ENCODE peak calls at places on chromosomes 6 and 20, in seven cellular contexts. One of them, this sample, is unnamed.

GRCh38 chr6:145699462-145699861 is 35.9 kb downstream of the EPM2A start:
- DNase-seq in HS-5: peak; percentile 74
- DNase-seq in mammary epithelial cell: peak; percentile 60
- DNase-seq in NCI-H510A treated with DMSO at 0.1 percent for 48 hours: no peak
- DNase-seq in A549: peak; percentile 9
- DNase-seq in small intestine: no peak
- DNase-seq in HCEC 1CT: peak; percentile 94
- DNase-seq in this sample: peak; percentile 87

GRCh38 chr6:70389261-70389660 is 24.0 kb upstream of the FAM135A start:
- DNase-seq in HS-5: no peak
- DNase-seq in mammary epithelial cell: no peak
- DNase-seq in NCI-H510A treated with DMSO at 0.1 percent for 48 hours: no peak
- DNase-seq in A549: no peak
- DNase-seq in small intestine: no peak
- DNase-seq in HCEC 1CT: no peak
- DNase-seq in this sample: no peak

GRCh38 chr6:99185525-99185924 is 163.9 kb downstream of the FAXC start:
- DNase-seq in HS-5: no peak
- DNase-seq in mammary epithelial cell: no peak
- DNase-seq in NCI-H510A treated with DMSO at 0.1 percent for 48 hours: no peak
- DNase-seq in A549: no peak
- DNase-seq in small intestine: no peak
- DNase-seq in HCEC 1CT: no peak
- DNase-seq in this sample: no peak

GRCh38 chr20:24892931-24893330 is 56.1 kb upstream of the CST7 start:
- DNase-seq in HS-5: no peak
- DNase-seq in mammary epithelial cell: no peak
- DNase-seq in NCI-H510A treated with DMSO at 0.1 percent for 48 hours: no peak
- DNase-seq in A549: no peak
- DNase-seq in small intestine: no peak
- DNase-seq in HCEC 1CT: no peak
- DNase-seq in this sample: no peak

GRCh38 chr20:42430059-42430458 is 759.6 kb downstream of the PTPRT start:
- DNase-seq in HS-5: no peak
- DNase-seq in mammary epithelial cell: no peak
- DNase-seq in NCI-H510A treated with DMSO at 0.1 percent for 48 hours: no peak
- DNase-seq in A549: no peak
- DNase-seq in small intestine: no peak
- DNase-seq in HCEC 1CT: no peak
- DNase-seq in this sample: no peak

GRCh38 chr6:362924-363249 is 28.7 kb upstream of the IRF4 start:
- DNase-seq in HS-5: no peak
- DNase-seq in mammary epithelial cell: no peak
- DNase-seq in NCI-H510A treated with DMSO at 0.1 percent for 48 hours: no peak
- DNase-seq in A549: no peak
- DNase-seq in small intestine: no peak
- DNase-seq in HCEC 1CT: no peak
- DNase-seq in this sample: no peak

GRCh38 chr20:8756410-8756809 is 312.5 kb upstream of the PLCB4 start:
- DNase-seq in HS-5: peak; percentile 88
- DNase-seq in mammary epithelial cell: peak; percentile 23
- DNase-seq in NCI-H510A treated with DMSO at 0.1 percent for 48 hours: peak; percentile 93
- DNase-seq in A549: peak; percentile 87
- DNase-seq in small intestine: no peak
- DNase-seq in HCEC 1CT: peak; percentile 92
- DNase-seq in this sample: peak; percentile 94

GRCh38 chr6:26125015-26125690 is 37.9 kb downstream of the HFE start:
- DNase-seq in HS-5: peak; percentile 10
- DNase-seq in mammary epithelial cell: peak; percentile 37
- DNase-seq in NCI-H510A treated with DMSO at 0.1 percent for 48 hours: peak; percentile 55
- DNase-seq in A549: peak; percentile 12
- DNase-seq in small intestine: peak; percentile 53
- DNase-seq in HCEC 1CT: peak; percentile 18
- DNase-seq in this sample: peak; percentile 60

GRCh38 chr20:64065973-64066341 is 3.0 kb downstream of the TCEA2 start:
- DNase-seq in HS-5: peak; percentile 92
- DNase-seq in mammary epithelial cell: peak; percentile 88
- DNase-seq in NCI-H510A treated with DMSO at 0.1 percent for 48 hours: no peak
- DNase-seq in A549: peak; percentile 61
- DNase-seq in small intestine: no peak
- DNase-seq in HCEC 1CT: peak; percentile 77
- DNase-seq in this sample: peak; percentile 95